ENCODE peak calls at places on chromosomes 4 and X, in four cellular contexts. Q is H1, X is H9, L is mesendoderm. A is an unnamed sample.

GRCh38 chr4:128528793-128529553 is 241.4 kb upstream of the PGRMC2 start:
- DNase-seq in Q (no peak), X (peak; percentile 64), L (peak; percentile 99), A (peak; percentile 99)

GRCh38 chr4:101501421-101501820 is 154.1 kb upstream of the PPP3CA start:
- DNase-seq in Q (no peak), X (no peak), L (no peak), A (no peak)

GRCh38 chrX:14496674-14497073 is 32.7 kb upstream of the GLRA2 start:
- DNase-seq in Q (no peak), X (no peak), L (no peak), A (no peak)

GRCh38 chr4:54217642-54218486 is 11.2 kb upstream of the PDGFRA start:
- DNase-seq in Q (peak; percentile 81), X (peak; percentile 82), L (peak; percentile 89), A (peak; percentile 83)

GRCh38 chr4:11446156-11446811 is 17.6 kb upstream of the HS3ST1 start:
- DNase-seq in Q (no peak), X (no peak), L (no peak), A (peak; percentile 38)

GRCh38 chrX:152637649-152638442 is at the start of gene GABRQ:
- DNase-seq in Q (peak; percentile 82), X (peak; percentile 94), L (peak; percentile 93), A (no peak)

GRCh38 chr4:102174800-102175199 is 170.5 kb downstream of the SLC39A8 start:
- DNase-seq in Q (no peak), X (no peak), L (no peak), A (peak; percentile 32)

GRCh38 chr4:3106339-3107186 is 32.1 kb downstream of the HTT start:
- DNase-seq in Q (peak; percentile 96), X (peak; percentile 91), L (peak; percentile 93), A (peak; percentile 89)

GRCh38 chrX:12447448-12448154 is 309.3 kb downstream of the FRMPD4 start:
- DNase-seq in Q (no peak), X (no peak), L (no peak), A (peak; percentile 95)

GRCh38 chrX:146433771-146434170 is 375.8 kb upstream of the CXorf51B start:
- DNase-seq in Q (no peak), X (no peak), L (no peak), A (no peak)

GRCh38 chr4:76984788-76985211 is 35.2 kb downstream of the SEPTIN11 start:
- DNase-seq in Q (no peak), X (no peak), L (peak; percentile 78), A (peak; percentile 100)

DNA sequence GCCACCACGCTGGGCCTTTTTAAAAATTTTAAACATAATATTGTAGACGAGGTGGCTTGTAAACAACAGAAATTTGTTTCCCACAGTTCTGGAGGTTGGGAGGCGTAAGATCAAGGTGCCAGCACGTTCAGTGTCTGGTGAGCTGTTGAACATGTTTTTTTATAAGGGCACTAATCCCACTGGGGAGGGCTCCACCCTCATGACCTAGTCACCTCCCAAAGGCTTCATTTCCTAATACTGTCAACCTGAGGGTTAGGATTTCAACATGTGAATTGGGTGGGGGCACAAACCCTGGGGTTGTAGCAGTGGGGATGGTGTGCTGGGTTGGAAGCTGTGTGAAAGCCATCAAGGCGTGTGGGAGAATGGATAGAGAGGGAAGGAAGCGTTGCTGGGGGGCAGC is 27.6 kb downstream of the TBC1D14 start:
- DNase-seq in Q (no peak), X (no peak), L (no peak), A (no peak)
- H3K23ac ChIP-seq in Q (no peak overlapping the region), X (no peak overlapping the region), L (no peak overlapping the region), A (no peak overlapping the region)

DNA sequence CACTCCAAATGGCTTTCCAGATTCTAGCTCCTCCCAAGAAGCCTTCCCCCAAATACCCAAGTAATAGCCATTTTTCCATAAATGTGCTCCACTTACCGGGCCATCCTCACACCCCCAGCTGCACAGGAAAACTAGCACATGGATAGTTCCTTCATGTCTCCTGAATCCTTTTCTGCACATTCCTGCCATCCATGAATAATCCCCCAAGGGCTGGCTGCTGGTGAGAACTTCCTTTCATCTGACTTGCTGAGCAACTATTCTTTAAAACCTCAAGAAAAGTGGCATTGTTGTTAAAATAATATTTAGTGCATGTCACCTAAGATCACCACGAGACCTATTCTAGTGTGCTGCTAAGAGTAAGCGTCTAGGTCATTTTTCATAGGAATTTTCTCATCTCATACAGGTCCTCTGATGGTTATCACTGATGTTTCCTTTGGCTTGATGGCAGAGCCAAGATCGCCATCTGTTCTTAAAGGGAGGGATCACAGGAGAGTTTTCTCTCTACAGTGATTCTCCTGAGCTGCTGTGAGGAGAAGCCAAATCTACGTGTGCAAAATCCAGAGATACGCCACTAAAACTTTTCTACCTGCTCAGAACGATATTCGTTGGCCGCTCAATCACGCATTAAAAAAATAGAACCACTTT is 71.3 kb downstream of the MAP3K15 start:
- DNase-seq in Q (no peak), X (no peak), L (peak; percentile 27), A (no peak)
- H3K56ac ChIP-seq in Q (no peak overlapping the region), X (no peak overlapping the region), L (no peak overlapping the region), A (no peak overlapping the region)

GRCh38 chr4:88009871-88010270 is 2.4 kb downstream of the PKD2 start:
- DNase-seq in Q (no peak), X (no peak), L (no peak), A (no peak)

GRCh38 chr4:88007304-88008132 is at the start of gene PKD2:
- DNase-seq in Q (peak; percentile 89), X (peak; percentile 77), L (peak; percentile 78), A (peak; percentile 65)

GRCh38 chr4:88006956-88007303 is 505 bp upstream of the PKD2 start:
- DNase-seq in Q (no peak), X (no peak), L (peak; percentile 72), A (no peak)

GRCh38 chr4:88008624-88009235 is 1.3 kb downstream of the PKD2 start:
- DNase-seq in Q (no peak), X (no peak), L (no peak), A (no peak)

DNA sequence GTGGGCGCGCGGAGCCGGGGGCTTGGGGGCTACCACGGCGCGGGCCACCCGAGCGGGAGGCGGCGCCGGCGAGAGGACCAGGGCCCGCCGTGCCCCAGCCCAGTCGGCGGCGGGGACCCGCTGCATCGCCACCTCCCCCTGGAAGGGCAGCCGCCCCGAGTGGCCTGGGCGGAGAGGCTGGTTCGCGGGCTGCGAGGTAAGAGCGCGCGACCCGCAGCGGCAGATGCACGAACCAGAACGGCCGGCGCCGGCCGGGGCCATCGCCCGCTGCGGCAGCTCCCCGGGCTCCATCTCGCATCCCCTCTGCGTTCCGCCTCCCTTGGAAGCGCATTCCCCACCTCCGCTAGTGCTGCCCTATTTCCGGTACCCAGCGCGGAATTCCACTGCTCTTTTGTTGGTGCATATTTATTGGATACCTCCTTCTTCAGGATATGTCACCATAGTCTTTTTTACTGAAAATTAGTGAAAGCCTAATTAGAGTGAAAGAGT is 742 bp downstream of the PKD2 start:
- DNase-seq in Q (peak; percentile 64), X (peak; percentile 52), L (peak; percentile 75), A (peak; percentile 48)
- H3K23ac ChIP-seq in Q (no peak overlapping the region), X (no peak overlapping the region), L (peak overlapping the region; percentile 51), A (peak overlapping the region; percentile 93)

DNA sequence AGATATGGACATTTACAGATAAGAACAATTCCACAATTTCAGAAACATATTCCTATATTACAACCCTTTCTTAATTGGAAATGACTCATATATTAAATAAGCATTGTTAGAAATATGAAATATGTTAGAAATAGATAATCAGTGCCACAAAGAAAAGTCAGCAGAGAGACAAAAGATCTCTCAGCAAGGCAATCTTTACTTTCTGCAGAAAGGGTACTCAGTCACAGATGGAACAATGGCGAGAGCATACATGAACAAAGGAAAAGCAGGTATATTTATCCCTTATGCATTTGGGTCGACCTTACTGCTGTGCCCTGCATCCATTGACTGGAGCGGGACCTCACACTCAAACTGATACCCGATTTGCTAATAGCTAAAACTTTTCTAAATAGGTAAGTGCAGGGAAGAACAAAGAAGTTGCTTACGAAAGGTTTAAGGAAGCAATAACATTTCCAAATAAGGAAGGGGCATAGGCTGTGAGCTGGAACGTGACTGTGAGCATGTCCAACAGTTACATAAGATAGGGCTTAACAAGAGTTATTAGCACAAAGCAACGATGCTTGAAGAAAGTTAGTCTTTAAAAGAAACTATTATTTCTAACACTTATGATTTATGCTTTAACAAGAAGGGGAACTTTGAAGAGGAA is 40.8 kb downstream of the MGARP start:
- DNase-seq in Q (peak; percentile 3), X (no peak), L (no peak), A (no peak)
- H3K56ac ChIP-seq in Q (no peak overlapping the region), X (no peak overlapping the region), L (no peak overlapping the region), A (no peak overlapping the region)

GRCh38 chr4:72629540-72629939 is 60.5 kb upstream of the ADAMTS3 start:
- DNase-seq in Q (no peak), X (no peak), L (no peak), A (no peak)

GRCh38 chr4:72631296-72631695 is 62.3 kb upstream of the ADAMTS3 start:
- DNase-seq in Q (no peak), X (no peak), L (no peak), A (peak; percentile 49)
- H3K23ac ChIP-seq in Q (no peak overlapping the region), X (no peak overlapping the region), L (no peak overlapping the region), A (no peak overlapping the region)

DNA sequence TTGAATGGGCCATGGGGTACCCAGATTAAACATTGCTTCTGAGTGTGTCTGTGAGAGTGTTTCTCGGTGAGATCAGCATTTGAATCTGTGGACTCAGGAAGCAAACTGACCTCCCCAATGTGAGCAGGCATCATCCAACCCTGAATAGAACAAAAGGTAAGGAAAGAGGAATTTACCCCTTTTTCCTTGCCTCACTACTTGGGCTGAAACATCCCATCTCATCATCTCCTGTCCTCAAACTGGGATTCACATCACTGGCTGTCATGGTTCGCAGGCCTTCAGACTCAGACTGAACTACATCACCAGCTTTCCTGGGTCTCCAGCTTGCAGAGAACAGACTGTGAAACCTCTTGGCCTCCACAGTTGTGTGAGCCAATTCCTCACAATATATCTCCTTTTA is 47.1 kb downstream of the TEC start:
- DNase-seq in Q (no peak), X (no peak), L (no peak), A (no peak)
- H3K56ac ChIP-seq in Q (no peak overlapping the region), X (no peak overlapping the region), L (no peak overlapping the region), A (no peak overlapping the region)

DNA sequence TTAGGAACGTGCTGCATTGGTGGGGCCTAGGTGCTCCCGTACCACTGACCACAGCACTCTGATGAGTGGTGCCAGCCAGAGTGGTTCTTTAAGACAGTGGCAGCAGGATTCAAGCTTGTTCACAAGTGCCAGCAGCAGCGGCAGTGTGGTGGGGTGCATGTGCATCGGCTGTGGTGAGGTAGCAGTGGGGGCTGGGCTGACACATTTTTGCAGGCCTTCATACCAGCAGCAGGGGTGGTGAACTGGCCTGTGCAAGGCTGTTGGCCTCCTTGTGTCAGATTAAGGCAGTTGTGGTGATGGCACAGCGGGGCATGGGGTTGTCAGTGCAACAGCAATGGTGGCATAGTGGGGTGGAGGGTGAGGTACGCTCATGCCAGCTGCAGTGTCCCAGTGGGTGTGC is 131.4 kb downstream of the PABPC4L start:
- DNase-seq in Q (no peak), X (no peak), L (no peak), A (no peak)
- H3K23ac ChIP-seq in Q (no peak overlapping the region), X (no peak overlapping the region), L (no peak overlapping the region), A (no peak overlapping the region)